ENCODE peak calls at places on chromosomes 3 and 15, in four cellular contexts. V is ovary, M is endothelial cell of umbilical vein, N is heart left ventricle. A is an unnamed sample.
A peak's percentile ranks its signal among the peaks of the same experiment; 100 is the strongest.

GRCh38 chr3:46918634-46919033 is 41.1 kb downstream of the PTH1R start:
- DNase-seq in M (no peak), V (no peak), N (no peak), A (no peak)

GRCh38 chr3:126542340-126543241 is 16.1 kb downstream of the C3orf22 start:
- DNase-seq in M (no peak), N (peak; percentile 17), V (peak; percentile 4), A (no peak)

GRCh38 chr3:185081516-185081915 is 71.3 kb downstream of the C3orf70 start:
- DNase-seq in N (no peak), M (no peak), V (no peak), A (no peak)

GRCh38 chr15:77550275-77551251 is 82.1 kb downstream of the LINGO1 start:
- DNase-seq in N (no peak), V (no peak), M (no peak), A (no peak)

GRCh38 chr15:77966540-77967290 is 110.8 kb downstream of the TBC1D2B start:
- DNase-seq in V (peak; percentile 44), M (peak; percentile 34), N (no peak), A (peak; percentile 32)

GRCh38 chr3:132255041-132255745 is 62.0 kb upstream of the ACP3 start:
- DNase-seq in N (peak; percentile 31), V (no peak), M (no peak), A (peak; percentile 34)

GRCh38 chr3:107367353-107367752 is 9.9 kb upstream of the CCDC54 start:
- DNase-seq in N (no peak), V (peak; percentile 9), M (no peak), A (no peak)

GRCh38 chr3:71536376-71536965 is 47.1 kb downstream of the FOXP1 start:
- DNase-seq in N (no peak), V (no peak), M (peak; percentile 14), A (no peak)

GRCh38 chr3:33299395-33300081 is 22.3 kb downstream of the FBXL2 start:
- DNase-seq in V (no peak), N (no peak), M (no peak), A (no peak)

GRCh38 chr3:64873400-64873799 is 185.6 kb upstream of the ADAMTS9 start:
- DNase-seq in M (no peak), N (no peak), V (no peak), A (no peak)

GRCh38 chr15:97840501-97840900 is 120.0 kb upstream of the ARRDC4 start:
- DNase-seq in M (no peak), V (no peak), N (no peak), A (no peak)

GRCh38 chr3:185400866-185401265 is 37.9 kb downstream of the MAP3K13 start:
- DNase-seq in N (no peak), M (no peak), V (no peak), A (no peak)

GRCh38 chr3:46280105-46280797 is 38.0 kb downstream of the CCR3 start:
- DNase-seq in N (no peak), V (no peak), M (no peak), A (peak; percentile 14)

GRCh38 chr3:181358060-181358459 is 353.7 kb upstream of the SOX2 start:
- DNase-seq in N (no peak), M (no peak), V (no peak), A (no peak)

GRCh38 chr3:127652246-127652995 is 20.3 kb upstream of the ABTB1 start:
- DNase-seq in N (no peak), M (peak; percentile 57), V (peak; percentile 50), A (peak; percentile 42)

GRCh38 chr3:39911465-39912309 is 102.3 kb downstream of the MYRIP start:
- DNase-seq in V (no peak), N (no peak), M (peak; percentile 97), A (no peak)

GRCh38 chr3:31116651-31117050 is 222.2 kb upstream of the GADL1 start:
- DNase-seq in V (no peak), M (peak; percentile 59), N (no peak), A (no peak)

GRCh38 chr15:48052871-48053383 is 67.9 kb upstream of the SLC24A5 start:
- DNase-seq in M (no peak), V (no peak), N (no peak), A (no peak)

GRCh38 chr15:42704492-42704926 is 32.4 kb downstream of the CDAN1 start:
- DNase-seq in N (no peak), M (peak; percentile 79), V (peak; percentile 36), A (peak; percentile 70)

GRCh38 chr15:84818221-84819131 is 1.3 kb downstream of the ALPK3 start:
- DNase-seq in M (peak; percentile 91), N (peak; percentile 64), V (peak; percentile 16), A (peak; percentile 33)

GRCh38 chr3:11713171-11713570 is 69.5 kb upstream of the VGLL4 start:
- DNase-seq in N (no peak), V (no peak), M (no peak), A (no peak)

GRCh38 chr15:36775209-36775608 is 195.8 kb downstream of the CDIN1 start:
- DNase-seq in V (no peak), N (no peak), M (no peak), A (no peak)

GRCh38 chr15:28012231-28012630 is 86.9 kb downstream of the OCA2 start:
- DNase-seq in M (no peak), V (no peak), N (no peak), A (no peak)

GRCh38 chr3:57164606-57165573 is at the start of gene IL17RD:
- DNase-seq in V (peak; percentile 88), N (peak; percentile 83), M (peak; percentile 74), A (peak; percentile 68)

GRCh38 chr3:59803269-59803668 is 753.4 kb upstream of the CFAP20DC start:
- DNase-seq in V (no peak), N (no peak), M (no peak), A (no peak)

GRCh38 chr15:40238927-40239591 is at the start of gene PAK6:
- DNase-seq in N (no peak), M (peak; percentile 11), V (peak; percentile 58), A (peak; percentile 94)

GRCh38 chr3:32596926-32597369 is 26.3 kb upstream of the DYNC1LI1 start:
- DNase-seq in N (peak; percentile 47), M (no peak), V (no peak), A (no peak)

GRCh38 chr15:95024388-95024787 is 793.0 kb downstream of the MCTP2 start:
- DNase-seq in M (peak; percentile 46), V (no peak), N (no peak), A (no peak)
- TF ChIP-seq CTCF in M (peak; percentile 40), V (no peak), N (peak; percentile 21), A (no peak)

GRCh38 chr3:129050556-129051295 is 9.9 kb upstream of the GP9 start:
- DNase-seq in V (no peak), N (no peak), M (no peak), A (no peak)

GRCh38 chr3:129054605-129055104 is 5.9 kb upstream of the GP9 start:
- DNase-seq in V (no peak), M (peak; percentile 93), N (no peak), A (no peak)

GRCh38 chr3:129047553-129047839 is 13.1 kb upstream of the GP9 start:
- DNase-seq in V (no peak), M (no peak), N (no peak), A (no peak)

GRCh38 chr3:129052675-129053074 is 7.9 kb upstream of the GP9 start:
- DNase-seq in N (peak; percentile 78), M (peak; percentile 73), V (peak; percentile 57), A (peak; percentile 91)

GRCh38 chr3:129051776-129052400 is 8.7 kb upstream of the GP9 start:
- DNase-seq in N (no peak), V (no peak), M (no peak), A (peak; percentile 62)
- TF ChIP-seq POLR2A in N (no peak), V (no peak), M (no peak), A (no peak)

DNA sequence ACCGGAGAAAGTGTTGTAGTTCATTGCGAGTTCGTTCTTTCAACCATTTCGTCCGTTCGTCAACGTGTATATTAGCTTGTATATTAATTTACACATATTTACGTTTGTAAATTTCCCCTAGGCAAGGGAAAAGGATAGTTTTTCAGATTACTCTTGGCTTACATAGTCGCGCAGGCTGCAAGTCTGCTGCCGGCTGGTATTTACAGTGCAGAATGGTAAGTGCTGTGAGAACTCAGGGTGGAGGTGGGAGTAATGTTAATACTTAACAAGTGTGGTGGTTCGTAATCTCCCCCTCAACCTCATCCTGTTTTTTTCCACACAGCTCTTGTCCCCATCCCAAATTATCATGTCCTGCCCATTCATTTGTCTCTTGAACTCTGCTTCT is 752 bp downstream of the FAM98B start:
- DNase-seq in V (no peak), M (no peak), N (no peak), A (no peak)
- TF ChIP-seq CTCF in V (no peak), M (no peak), N (no peak), A (no peak)

GRCh38 chr3:196432137-196432879 is at the start of gene UBXN7:
- DNase-seq in V (peak; percentile 98), N (peak; percentile 95), M (peak; percentile 97), A (peak; percentile 94)
- TF ChIP-seq POLR2A in V (peak; percentile 57), N (no peak), M (peak; percentile 85), A (no peak)